ENCODE peak calls at places on chromosomes 12 and 14, in nine cellular contexts. M, V, S, W, E, L, Y, G and K are unnamed samples.

GRCh38 chr14:96165493-96166474 is 38.9 kb upstream of the BDKRB2 start:
- DNase-seq in G (peak; percentile 47), M (no peak), W (no peak), Y (no peak), L (no peak), S (no peak), V (no peak), E (no peak), K (no peak)

GRCh38 chr14:105392161-105393090 is 5.9 kb upstream of the TEX22 start:
- DNase-seq in V (no peak), G (no peak), W (no peak), Y (no peak), E (no peak), S (no peak), L (no peak), M (peak; percentile 73), K (no peak)

GRCh38 chr12:28966049-28966778 is 182.9 kb upstream of the FAR2 start:
- DNase-seq in M (no peak), S (no peak), G (no peak), Y (no peak), E (peak; percentile 58), L (no peak), W (peak; percentile 7), V (no peak), K (no peak)

GRCh38 chr14:96117101-96117897 is 78.1 kb downstream of the C14orf132 start:
- DNase-seq in M (no peak), E (no peak), Y (no peak), V (no peak), W (no peak), L (no peak), S (no peak), G (no peak), K (no peak)

GRCh38 chr14:68734231-68734732 is 58.6 kb downstream of the ZFP36L1 start:
- DNase-seq in E (no peak), G (no peak), V (no peak), W (no peak), L (no peak), Y (no peak), S (peak; percentile 6), M (no peak), K (no peak)

GRCh38 chr12:111792155-111792876 is 25.6 kb downstream of the ALDH2 start:
- DNase-seq in L (peak; percentile 92), G (peak; percentile 89), S (no peak), E (peak; percentile 36), Y (no peak), W (no peak), M (peak; percentile 79), V (peak; percentile 62), K (no peak)

GRCh38 chr12:113381237-113381636 is 22.4 kb downstream of the SDS start:
- DNase-seq in G (no peak), L (no peak), W (peak; percentile 37), S (no peak), Y (no peak), E (no peak), V (no peak), M (no peak), K (no peak)

GRCh38 chr12:82625523-82625922 is 61.2 kb upstream of the TMTC2 start:
- DNase-seq in Y (no peak), S (no peak), M (no peak), W (peak; percentile 83), L (no peak), V (no peak), E (no peak), G (no peak), K (no peak)

GRCh38 chr14:29851397-29851796 is 76.2 kb downstream of the PRKD1 start:
- DNase-seq in M (no peak), V (no peak), E (no peak), G (no peak), L (no peak), S (no peak), Y (no peak), W (no peak), K (no peak)

GRCh38 chr14:95544588-95544987 is 9.7 kb downstream of the GLRX5 start:
- DNase-seq in L (no peak), G (no peak), V (no peak), M (no peak), W (no peak), S (no peak), E (no peak), Y (no peak), K (no peak)

GRCh38 chr12:91072931-91073330 is 15.1 kb upstream of the KERA start:
- DNase-seq in Y (no peak), W (no peak), E (no peak), M (no peak), S (no peak), V (no peak), L (no peak), G (no peak), K (no peak)

GRCh38 chr14:70183991-70184390 is 4.8 kb downstream of the SLC8A3 start:
- DNase-seq in S (no peak), E (no peak), W (no peak), G (no peak), V (no peak), M (no peak), Y (no peak), L (no peak), K (no peak)

GRCh38 chr12:114774181-114774580 is 90.2 kb upstream of the TBX3 start:
- DNase-seq in G (no peak), M (no peak), E (no peak), L (peak; percentile 11), Y (no peak), W (no peak), V (no peak), S (no peak), K (no peak)

GRCh38 chr14:68667313-68667791 is 125.5 kb downstream of the ZFP36L1 start:
- DNase-seq in G (peak; percentile 21), M (no peak), V (peak; percentile 32), S (no peak), E (no peak), W (no peak), L (peak; percentile 2), Y (no peak), K (no peak)

GRCh38 chr12:91357381-91357780 is 174.8 kb upstream of the DCN start:
- DNase-seq in G (no peak), L (no peak), M (no peak), S (no peak), V (no peak), Y (no peak), E (no peak), W (no peak), K (no peak)

GRCh38 chr12:66287275-66287674 is 15.0 kb upstream of the HELB start:
- DNase-seq in V (no peak), S (no peak), L (no peak), E (no peak), W (no peak), G (no peak), M (no peak), Y (no peak), K (no peak)

GRCh38 chr12:52689239-52689638 is 9.0 kb upstream of the KRT1 start:
- DNase-seq in Y (no peak), M (no peak), L (no peak), E (no peak), S (no peak), W (no peak), V (no peak), G (no peak), K (no peak)

GRCh38 chr12:52691765-52692150 is 11.6 kb upstream of the KRT1 start:
- DNase-seq in Y (no peak), M (no peak), G (no peak), W (no peak), S (no peak), L (no peak), E (no peak), V (no peak), K (no peak)

GRCh38 chr12:52689936-52690335 is 9.7 kb upstream of the KRT1 start:
- DNase-seq in V (no peak), W (no peak), S (no peak), E (no peak), M (no peak), Y (no peak), G (no peak), L (no peak), K (no peak)

GRCh38 chr12:52691076-52691764 is 11.0 kb upstream of the KRT1 start:
- DNase-seq in W (peak; percentile 70), M (peak; percentile 81), S (peak; percentile 23), G (no peak), Y (no peak), L (peak; percentile 11), V (peak; percentile 14), E (peak; percentile 31), K (peak; percentile 86)

DNA sequence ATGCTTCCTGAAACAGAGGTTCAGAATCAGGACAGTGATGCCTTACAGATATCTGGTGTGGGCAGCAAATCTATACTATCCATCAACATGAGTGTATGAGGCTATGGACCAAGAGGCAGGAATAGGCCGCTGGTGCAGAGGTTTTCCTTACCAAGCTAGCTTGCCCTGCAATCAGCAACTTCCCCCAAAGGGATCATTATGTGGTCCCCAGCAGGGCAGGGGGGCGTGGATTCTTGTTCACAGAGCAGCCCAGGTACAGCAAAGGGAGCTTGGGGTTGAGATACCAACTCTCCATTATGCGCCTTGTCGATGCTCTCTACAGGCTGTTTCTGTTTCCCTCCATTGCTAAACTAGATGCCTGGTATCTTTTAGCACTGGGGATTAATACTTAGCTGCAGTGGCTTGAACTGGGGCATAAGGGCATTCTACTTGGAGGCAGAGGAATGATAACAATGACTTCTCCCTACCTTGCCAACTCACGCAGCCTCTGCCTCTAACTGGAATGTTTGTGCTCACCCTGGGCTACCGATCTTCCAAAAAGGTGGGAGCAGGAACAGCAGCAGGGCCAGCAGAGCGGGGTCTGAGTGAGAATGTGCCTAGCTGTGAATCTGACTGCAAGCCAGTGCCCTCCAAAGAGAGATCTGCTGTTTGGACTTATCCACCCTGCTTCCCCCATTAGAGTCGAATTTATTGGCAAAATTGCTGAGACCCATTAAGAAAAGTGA is 10.3 kb upstream of the KRT1 start:
- DNase-seq in E (no peak), Y (no peak), L (no peak), V (no peak), S (no peak), M (no peak), G (no peak), W (peak; percentile 10), K (peak; percentile 66)
- H3K4me3 ChIP-seq in E (no peak overlapping the region), Y (no peak overlapping the region), L (no peak overlapping the region), V (no peak overlapping the region), S (peak overlapping the region; percentile 43), M (no peak overlapping the region), G (no peak overlapping the region), W (peak overlapping the region; percentile 39), K (peak overlapping the region; percentile 49)

GRCh38 chr12:48145981-48146380 is 11.3 kb downstream of the ASB8 start:
- DNase-seq in W (no peak), Y (no peak), E (no peak), S (no peak), G (no peak), M (no peak), L (no peak), V (no peak), K (no peak)
- H3K36me3 ChIP-seq in W (peaks cover 13% of the 10 kb centered on the region), Y (peaks cover 26% of the 10 kb centered on the region), E (no peaks in the 10 kb centered on the region), S (peaks cover 68% of the 10 kb centered on the region), G (peaks cover 89% of the 10 kb centered on the region), M (no peaks in the 10 kb centered on the region), L (no peaks in the 10 kb centered on the region), V (peaks cover 32% of the 10 kb centered on the region), K (peaks cover 24% of the 10 kb centered on the region)

GRCh38 chr14:99747582-99748330 is 45.5 kb upstream of the EML1 start:
- DNase-seq in E (no peak), S (no peak), G (no peak), V (no peak), Y (no peak), L (no peak), M (no peak), W (no peak), K (no peak)
- H3K4me3 ChIP-seq in E (no peak overlapping the region), S (no peak overlapping the region), G (no peak overlapping the region), V (no peak overlapping the region), Y (no peak overlapping the region), L (no peak overlapping the region), M (no peak overlapping the region), W (no peak overlapping the region), K (no peak overlapping the region)

GRCh38 chr12:69998922-69999321 is 173.9 kb downstream of the MYRFL start:
- DNase-seq in S (no peak), W (no peak), Y (no peak), V (no peak), E (no peak), M (no peak), L (no peak), G (no peak), K (no peak)
- H3K36me3 ChIP-seq in S (no peaks in the 10 kb centered on the region), W (no peaks in the 10 kb centered on the region), Y (no peaks in the 10 kb centered on the region), V (no peaks in the 10 kb centered on the region), E (no peaks in the 10 kb centered on the region), M (no peaks in the 10 kb centered on the region), L (no peaks in the 10 kb centered on the region), G (no peaks in the 10 kb centered on the region), K (no peaks in the 10 kb centered on the region)